ENCODE peak calls at places on chromosomes 2 and 18, in ten cellular contexts. B is uterus, M is IMR-90, K is heart right ventricle, W is GM06990, G is kidney, I is HepG2, T is tibial nerve, F is HCT116, Y is fibroblast of lung. S is an unnamed sample. For H3K36me3, the result is how much of the 10 kb centered on the place peaks cover.

GRCh38 chr2:88307817-88308216 is 137.7 kb downstream of the THNSL2 start:
- DNase-seq in T (no peak), F (peak), K (no peak), G (no peak), W (no peak), I (peak), M (peak), Y (no peak), B (no peak), S (no peak)

GRCh38 chr2:230749111-230749510 is 36.5 kb downstream of the CAB39 start:
- DNase-seq in F (no peak), G (no peak), W (no peak), Y (peak), I (no peak), B (no peak), K (no peak), M (peak), T (no peak), S (no peak)

GRCh38 chr2:85066874-85067351 is 66.3 kb upstream of the TCF7L1 start:
- DNase-seq in G (peak), B (peak), T (peak), K (peak), F (peak), I (peak), W (no peak), M (peak), Y (peak), S (no peak)

GRCh38 chr18:58603365-58604067 is 25.4 kb downstream of the ALPK2 start:
- DNase-seq in W (no peak), K (no peak), G (no peak), M (peak), T (no peak), F (no peak), I (no peak), Y (peak), B (no peak), S (no peak)

GRCh38 chr2:101516833-101517690 is 42.1 kb upstream of the RFX8 start:
- DNase-seq in B (no peak), Y (peak), G (no peak), T (no peak), I (peak), M (peak), K (no peak), F (peak), W (no peak), S (no peak)

GRCh38 chr2:127768775-127769479 is 42.0 kb downstream of the WDR33 start:
- DNase-seq in W (no peak), Y (peak), F (no peak), M (peak), I (no peak), T (no peak), B (no peak), K (no peak), G (no peak), S (no peak)

GRCh38 chr2:166013878-166014277 is 60.3 kb upstream of the TTC21B start:
- DNase-seq in Y (no peak), K (no peak), W (no peak), M (no peak), G (no peak), T (no peak), F (no peak), I (no peak), B (no peak), S (no peak)

GRCh38 chr2:27069961-27070618 is 1.4 kb downstream of the OST4 start:
- DNase-seq in K (no peak), W (no peak), Y (no peak), B (no peak), I (no peak), T (no peak), F (no peak), M (no peak), G (no peak), S (no peak)

GRCh38 chr2:239819974-239820555 is 205.1 kb downstream of the NDUFA10 start:
- DNase-seq in G (peak), F (no peak), M (no peak), Y (no peak), I (no peak), W (no peak), B (no peak), K (no peak), T (no peak), S (no peak)

GRCh38 chr2:128364441-128364911 is 45.8 kb upstream of the HS6ST1 start:
- DNase-seq in T (no peak), G (peak), M (no peak), Y (no peak), B (no peak), I (no peak), F (no peak), K (no peak), W (no peak), S (peak)

GRCh38 chr18:27615345-27615844 is 430.3 kb upstream of the CHST9 start:
- DNase-seq in T (no peak), I (no peak), K (no peak), M (no peak), W (no peak), G (no peak), B (no peak), Y (no peak), F (no peak), S (no peak)

GRCh38 chr2:2613279-2614199 is 282.5 kb upstream of the MYT1L start:
- DNase-seq in M (peak), I (peak), K (peak), W (peak), T (peak), Y (peak), F (peak), G (peak), B (peak), S (peak)

GRCh38 chr2:174957049-174957448 is 48.1 kb downstream of the CHN1 start:
- DNase-seq in T (no peak), G (no peak), K (no peak), I (no peak), B (no peak), Y (no peak), M (no peak), W (no peak), F (no peak), S (no peak)

GRCh38 chr2:24262571-24262970 is 87.7 kb downstream of the FAM228A start:
- DNase-seq in I (no peak), K (no peak), F (no peak), G (no peak), M (peak), W (no peak), T (no peak), Y (peak), B (no peak), S (no peak)
- H3K36me3 ChIP-seq in I (under half), K (under half), F (under half), G (under half), M (under half), W (under half), T (under half), Y (under half), B (under half), S (under half)

GRCh38 chr2:33672896-33673295 is 73.8 kb upstream of the FAM98A start:
- DNase-seq in B (no peak), F (no peak), T (no peak), I (no peak), W (no peak), Y (no peak), K (no peak), G (no peak), M (no peak), S (no peak)

GRCh38 chr2:33671198-33671597 is 72.1 kb upstream of the FAM98A start:
- DNase-seq in F (no peak), I (no peak), T (no peak), W (no peak), G (no peak), B (no peak), M (no peak), K (no peak), Y (no peak), S (no peak)

GRCh38 chr2:33673937-33674336 is 74.8 kb upstream of the FAM98A start:
- DNase-seq in B (no peak), Y (peak), G (no peak), K (no peak), I (no peak), T (no peak), M (peak), W (no peak), F (peak), S (no peak)

GRCh38 chr2:33672389-33672788 is 73.3 kb upstream of the FAM98A start:
- DNase-seq in K (no peak), M (no peak), F (no peak), T (no peak), B (no peak), I (no peak), G (no peak), Y (no peak), W (no peak), S (no peak)

DNA sequence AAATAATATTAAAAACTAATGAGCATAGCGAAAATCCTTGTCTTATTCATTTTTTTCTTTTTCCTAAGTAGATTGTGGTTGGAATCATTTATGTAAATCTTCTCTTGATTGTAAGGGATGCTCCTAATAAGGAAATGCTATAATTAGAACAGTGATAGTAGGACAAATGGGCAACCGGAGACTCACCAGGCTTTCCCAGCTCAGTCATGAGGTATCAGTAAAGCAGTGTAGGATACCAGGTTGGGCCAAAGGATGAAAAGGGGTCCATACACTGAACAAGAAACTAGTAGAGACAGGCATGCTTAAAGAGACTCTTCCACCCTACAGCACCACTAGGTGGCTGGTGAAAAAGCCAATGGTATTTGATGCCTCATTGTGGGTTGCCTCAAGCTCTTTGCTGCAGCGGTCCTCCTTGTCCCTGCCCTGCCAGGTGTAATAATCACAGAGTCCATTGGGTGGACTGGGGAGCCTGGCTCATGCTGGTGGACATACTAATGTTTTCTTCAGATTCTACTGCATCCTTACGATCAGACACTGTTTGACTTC is 71.4 kb upstream of the FAM98A start:
- DNase-seq in M (no peak), G (no peak), I (no peak), T (no peak), W (no peak), B (no peak), K (no peak), Y (no peak), F (peak), S (no peak)
- TF ChIP-seq CTCF in M (no peak), G (no peak), I (peak), T (no peak), W (peak), B (no peak), K (no peak), Y (no peak), F (peak), S (no peak)

DNA sequence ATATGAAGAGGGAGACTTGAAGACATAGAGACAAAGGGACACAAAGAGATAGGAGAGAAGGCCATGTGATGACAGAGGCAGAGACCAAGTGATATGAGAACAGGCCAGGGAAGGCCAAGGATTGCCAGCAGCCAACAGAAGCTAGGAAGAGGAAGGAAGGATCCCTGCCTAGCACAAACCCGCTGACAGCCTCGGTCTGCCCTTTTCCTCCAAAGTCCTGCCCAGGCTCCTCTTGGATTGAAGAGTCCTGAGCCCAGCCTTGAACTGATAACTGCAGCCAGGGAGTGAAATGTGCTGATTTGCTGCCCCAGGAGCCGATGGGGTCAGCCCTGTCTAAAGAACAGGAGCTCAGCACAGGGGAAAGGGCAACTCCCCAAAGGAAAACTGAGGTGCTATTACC is 76.6 kb downstream of the MCFD2 start:
- DNase-seq in I (no peak), G (no peak), B (no peak), T (no peak), W (no peak), M (no peak), Y (no peak), K (no peak), F (no peak), S (no peak)
- H3K36me3 ChIP-seq in I (under half), G (under half), B (under half), T (under half), W (under half), M (under half), Y (under half), K (under half), F (under half), S (under half)

GRCh38 chr2:226795281-226796011 is 4.2 kb downstream of the IRS1 start:
- DNase-seq in F (no peak), I (no peak), K (peak), G (peak), M (peak), Y (peak), B (peak), T (no peak), W (peak), S (peak)
- TF ChIP-seq CTCF in F (no peak), I (peak), K (no peak), G (no peak), M (peak), Y (peak), B (no peak), T (no peak), W (no peak), S (no peak)

DNA sequence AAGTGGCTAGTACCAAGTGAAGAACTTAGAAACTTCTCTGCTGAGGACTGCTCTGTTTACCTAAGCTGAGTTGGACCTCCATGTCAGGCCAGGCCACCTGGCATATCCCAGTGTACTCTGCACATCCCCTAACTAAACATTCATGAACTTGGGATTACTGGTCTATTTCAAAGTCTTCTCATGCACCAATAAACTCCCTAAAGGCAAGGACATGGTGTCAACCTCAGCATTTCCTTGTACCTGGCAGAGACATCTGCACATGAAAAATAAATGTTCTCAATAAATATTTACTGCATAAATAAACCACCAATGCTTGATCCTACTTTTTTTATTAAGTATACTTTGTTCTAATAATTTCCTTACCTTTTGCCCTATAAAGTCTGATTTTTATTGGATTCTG is 124.8 kb downstream of the LAMA1 start:
- DNase-seq in I (no peak), G (no peak), K (no peak), Y (no peak), B (no peak), M (no peak), T (no peak), F (no peak), W (no peak), S (no peak)
- H3K36me3 ChIP-seq in I (under half), G (under half), K (under half), Y (under half), B (under half), M (under half), T (under half), F (under half), W (under half), S (under half)

DNA sequence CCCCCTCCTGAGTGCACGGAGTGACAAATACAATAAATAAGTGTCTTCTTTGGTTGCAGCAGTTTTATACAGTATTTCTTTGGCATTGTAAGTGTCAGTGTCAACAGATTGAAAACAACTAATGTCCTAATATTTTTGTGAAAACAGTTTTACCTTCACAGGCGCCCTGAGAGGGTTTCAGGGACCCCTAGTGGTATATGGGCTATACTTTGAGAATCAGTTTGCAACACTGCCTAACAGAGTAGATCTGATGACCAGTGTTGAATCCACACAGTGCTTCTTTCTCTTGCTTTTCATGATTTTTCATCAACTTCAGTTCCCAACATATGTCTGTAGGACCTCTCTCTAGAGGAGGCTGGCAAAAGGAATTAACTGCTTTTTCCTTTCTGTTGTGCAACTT is 162.2 kb downstream of the PRPF40A start:
- DNase-seq in T (no peak), M (no peak), B (no peak), F (no peak), Y (peak), I (no peak), W (no peak), K (no peak), G (no peak), S (no peak)
- TF ChIP-seq CTCF in T (no peak), M (peak), B (no peak), F (peak), Y (peak), I (peak), W (peak), K (no peak), G (no peak), S (no peak)